ENCODE peak calls at places on chromosome 11, in eight cellular contexts. One of them, this sample, is unnamed.

GRCh38 chr11:61110255-61111059 is 8.2 kb downstream of the CD5 start:
- DNase-seq in activated effector memory CD4-positive, alpha-beta T cell treated with Interleukin-2 at 50 U/mL for 16 hours: no peak
- DNase-seq in AG20443: no peak
- DNase-seq in M059J: no peak
- DNase-seq in activated gamma-delta T cell: no peak
- DNase-seq in stimulated activated CD4-positive, alpha-beta T cell treated with anti-CD3 and anti-CD28 coated beads, Interleukin-15, amount 100 ng/mL, for 24 hours: no peak
- DNase-seq in head of caudate nucleus: no peak
- DNase-seq in SW480: no peak
- DNase-seq in this sample: no peak

GRCh38 chr11:10597877-10598341 is 29.4 kb upstream of the LYVE1 start:
- DNase-seq in activated effector memory CD4-positive, alpha-beta T cell treated with Interleukin-2 at 50 U/mL for 16 hours: no peak
- DNase-seq in AG20443: no peak
- DNase-seq in M059J: no peak
- DNase-seq in activated gamma-delta T cell: no peak
- DNase-seq in stimulated activated CD4-positive, alpha-beta T cell treated with anti-CD3 and anti-CD28 coated beads, Interleukin-15, amount 100 ng/mL, for 24 hours: no peak
- DNase-seq in head of caudate nucleus: no peak
- DNase-seq in SW480: no peak
- DNase-seq in this sample: no peak

GRCh38 chr11:27213232-27213660 is 149.8 kb downstream of the CCDC34 start:
- DNase-seq in activated effector memory CD4-positive, alpha-beta T cell treated with Interleukin-2 at 50 U/mL for 16 hours: no peak
- DNase-seq in AG20443: peak; percentile 73
- DNase-seq in M059J: peak; percentile 97
- DNase-seq in activated gamma-delta T cell: no peak
- DNase-seq in stimulated activated CD4-positive, alpha-beta T cell treated with anti-CD3 and anti-CD28 coated beads, Interleukin-15, amount 100 ng/mL, for 24 hours: no peak
- DNase-seq in head of caudate nucleus: no peak
- DNase-seq in SW480: no peak
- DNase-seq in this sample: no peak

GRCh38 chr11:104443387-104443786 is 279.4 kb upstream of the PDGFD start:
- DNase-seq in activated effector memory CD4-positive, alpha-beta T cell treated with Interleukin-2 at 50 U/mL for 16 hours: no peak
- DNase-seq in AG20443: no peak
- DNase-seq in M059J: no peak
- DNase-seq in activated gamma-delta T cell: no peak
- DNase-seq in stimulated activated CD4-positive, alpha-beta T cell treated with anti-CD3 and anti-CD28 coated beads, Interleukin-15, amount 100 ng/mL, for 24 hours: no peak
- DNase-seq in head of caudate nucleus: no peak
- DNase-seq in SW480: no peak
- DNase-seq in this sample: no peak

GRCh38 chr11:64611176-64611575 is 20.2 kb downstream of the SLC22A12 start:
- DNase-seq in activated effector memory CD4-positive, alpha-beta T cell treated with Interleukin-2 at 50 U/mL for 16 hours: no peak
- DNase-seq in AG20443: no peak
- DNase-seq in M059J: no peak
- DNase-seq in activated gamma-delta T cell: no peak
- DNase-seq in stimulated activated CD4-positive, alpha-beta T cell treated with anti-CD3 and anti-CD28 coated beads, Interleukin-15, amount 100 ng/mL, for 24 hours: no peak
- DNase-seq in head of caudate nucleus: no peak
- DNase-seq in SW480: no peak
- DNase-seq in this sample: no peak

GRCh38 chr11:64355078-64355940 is 3.7 kb upstream of the RPS6KA4 start:
- DNase-seq in activated effector memory CD4-positive, alpha-beta T cell treated with Interleukin-2 at 50 U/mL for 16 hours: no peak
- DNase-seq in AG20443: peak; percentile 92
- DNase-seq in M059J: peak; percentile 83
- DNase-seq in activated gamma-delta T cell: no peak
- DNase-seq in stimulated activated CD4-positive, alpha-beta T cell treated with anti-CD3 and anti-CD28 coated beads, Interleukin-15, amount 100 ng/mL, for 24 hours: peak; percentile 61
- DNase-seq in head of caudate nucleus: peak; percentile 76
- DNase-seq in SW480: peak; percentile 83
- DNase-seq in this sample: no peak

GRCh38 chr11:26599421-26599820 is 27.4 kb upstream of the MUC15 start:
- DNase-seq in activated effector memory CD4-positive, alpha-beta T cell treated with Interleukin-2 at 50 U/mL for 16 hours: no peak
- DNase-seq in AG20443: peak; percentile 57
- DNase-seq in M059J: peak; percentile 37
- DNase-seq in activated gamma-delta T cell: no peak
- DNase-seq in stimulated activated CD4-positive, alpha-beta T cell treated with anti-CD3 and anti-CD28 coated beads, Interleukin-15, amount 100 ng/mL, for 24 hours: no peak
- DNase-seq in head of caudate nucleus: no peak
- DNase-seq in SW480: peak; percentile 15
- DNase-seq in this sample: no peak

GRCh38 chr11:46390331-46391171 is 1.0 kb downstream of the CHRM4 start:
- DNase-seq in activated effector memory CD4-positive, alpha-beta T cell treated with Interleukin-2 at 50 U/mL for 16 hours: no peak
- DNase-seq in AG20443: peak; percentile 28
- DNase-seq in M059J: no peak
- DNase-seq in activated gamma-delta T cell: no peak
- DNase-seq in stimulated activated CD4-positive, alpha-beta T cell treated with anti-CD3 and anti-CD28 coated beads, Interleukin-15, amount 100 ng/mL, for 24 hours: no peak
- DNase-seq in head of caudate nucleus: no peak
- DNase-seq in SW480: no peak
- DNase-seq in this sample: no peak

GRCh38 chr11:6640985-6641701 is 14.5 kb downstream of the DCHS1 start:
- DNase-seq in activated effector memory CD4-positive, alpha-beta T cell treated with Interleukin-2 at 50 U/mL for 16 hours: no peak
- DNase-seq in AG20443: no peak
- DNase-seq in M059J: no peak
- DNase-seq in activated gamma-delta T cell: no peak
- DNase-seq in stimulated activated CD4-positive, alpha-beta T cell treated with anti-CD3 and anti-CD28 coated beads, Interleukin-15, amount 100 ng/mL, for 24 hours: no peak
- DNase-seq in head of caudate nucleus: no peak
- DNase-seq in SW480: no peak
- DNase-seq in this sample: no peak

GRCh38 chr11:1844221-1845094 is 5.7 kb downstream of the TNNI2 start:
- DNase-seq in activated effector memory CD4-positive, alpha-beta T cell treated with Interleukin-2 at 50 U/mL for 16 hours: peak; percentile 43
- DNase-seq in AG20443: no peak
- DNase-seq in M059J: no peak
- DNase-seq in activated gamma-delta T cell: no peak
- DNase-seq in stimulated activated CD4-positive, alpha-beta T cell treated with anti-CD3 and anti-CD28 coated beads, Interleukin-15, amount 100 ng/mL, for 24 hours: peak; percentile 67
- DNase-seq in head of caudate nucleus: no peak
- DNase-seq in SW480: no peak
- DNase-seq in this sample: no peak

GRCh38 chr11:68022531-68022930 is 8.0 kb upstream of the NDUFS8 start:
- DNase-seq in activated effector memory CD4-positive, alpha-beta T cell treated with Interleukin-2 at 50 U/mL for 16 hours: no peak
- DNase-seq in AG20443: no peak
- DNase-seq in M059J: no peak
- DNase-seq in activated gamma-delta T cell: no peak
- DNase-seq in stimulated activated CD4-positive, alpha-beta T cell treated with anti-CD3 and anti-CD28 coated beads, Interleukin-15, amount 100 ng/mL, for 24 hours: no peak
- DNase-seq in head of caudate nucleus: no peak
- DNase-seq in SW480: no peak
- DNase-seq in this sample: no peak

GRCh38 chr11:15685311-15685710 is 570.6 kb downstream of the INSC start:
- DNase-seq in activated effector memory CD4-positive, alpha-beta T cell treated with Interleukin-2 at 50 U/mL for 16 hours: no peak
- DNase-seq in AG20443: no peak
- DNase-seq in M059J: no peak
- DNase-seq in activated gamma-delta T cell: no peak
- DNase-seq in stimulated activated CD4-positive, alpha-beta T cell treated with anti-CD3 and anti-CD28 coated beads, Interleukin-15, amount 100 ng/mL, for 24 hours: no peak
- DNase-seq in head of caudate nucleus: no peak
- DNase-seq in SW480: no peak
- DNase-seq in this sample: no peak